ENCODE peak calls at places on chromosomes 4 and X, in eight cellular contexts. A, Q, W, V, Z, B, E and H are unnamed samples.

GRCh38 chr4:110270492-110271197 is 72.2 kb upstream of the ELOVL6 start:
- DNase-seq in Q (no peak), V (no peak), W (no peak), A (no peak), Z (no peak), E (peak), B (no peak), H (no peak)

GRCh38 chr4:184747034-184747830 is 13.3 kb upstream of the CENPU start:
- DNase-seq in E (no peak), A (no peak), Q (no peak), W (no peak), Z (peak), B (no peak), V (no peak), H (no peak)

GRCh38 chr4:26751004-26751403 is 109.6 kb upstream of the STIM2 start:
- DNase-seq in E (no peak), Z (no peak), Q (no peak), V (no peak), B (no peak), W (no peak), A (no peak), H (no peak)

GRCh38 chr4:90486346-90486745 is 359.2 kb downstream of the CCSER1 start:
- DNase-seq in B (no peak), E (no peak), W (no peak), A (no peak), V (no peak), Z (no peak), Q (no peak), H (no peak)

GRCh38 chr4:9969526-9970398 is 51.5 kb downstream of the SLC2A9 start:
- DNase-seq in Z (no peak), B (peak), E (no peak), A (no peak), V (no peak), Q (no peak), W (no peak), H (no peak)

GRCh38 chr4:11743236-11743635 is 314.5 kb upstream of the HS3ST1 start:
- DNase-seq in W (no peak), Z (no peak), V (no peak), Q (no peak), B (no peak), A (no peak), E (no peak), H (no peak)

GRCh38 chr4:181006509-181007290 is 1236.5 kb upstream of the TENM3 start:
- DNase-seq in V (no peak), Z (no peak), B (no peak), E (no peak), Q (no peak), A (no peak), W (no peak), H (no peak)

GRCh38 chr4:73021634-73022033 is 47.9 kb downstream of the COX18 start:
- DNase-seq in Z (no peak), E (peak), V (no peak), Q (no peak), W (no peak), B (peak), A (peak), H (no peak)

GRCh38 chr4:71296945-71297344 is 41.9 kb upstream of the SLC4A4 start:
- DNase-seq in V (no peak), Z (no peak), Q (no peak), E (no peak), A (no peak), B (no peak), W (no peak), H (no peak)

GRCh38 chrX:84362184-84362838 is 139.9 kb downstream of the HDX start:
- DNase-seq in Z (no peak), V (no peak), W (no peak), A (no peak), B (no peak), E (no peak), Q (no peak), H (no peak)

GRCh38 chr4:76974150-76974549 is 24.6 kb downstream of the SEPTIN11 start:
- DNase-seq in Q (no peak), V (no peak), A (no peak), Z (no peak), B (no peak), W (no peak), E (peak), H (no peak)

GRCh38 chrX:56764153-56764974 is 35.3 kb downstream of the NBDY start:
- DNase-seq in Z (no peak), A (peak), E (peak), B (peak), W (peak), V (no peak), Q (peak), H (peak)

GRCh38 chr4:8336412-8337075 is 67.0 kb downstream of the HTRA3 start:
- DNase-seq in Z (no peak), E (peak), Q (no peak), V (no peak), A (no peak), B (no peak), W (no peak), H (no peak)

GRCh38 chrX:42093756-42094155 is 170.4 kb upstream of the CASK start:
- DNase-seq in V (no peak), Z (no peak), E (no peak), W (no peak), Q (no peak), B (no peak), A (no peak), H (no peak)

GRCh38 chr4:33914386-33914785 is 2329.9 kb downstream of the ARAP2 start:
- DNase-seq in E (peak), Q (no peak), A (no peak), W (no peak), Z (no peak), V (no peak), B (no peak), H (no peak)

GRCh38 chrX:43552703-43553102 is 103.4 kb upstream of the MAOA start:
- DNase-seq in V (no peak), E (no peak), B (no peak), Z (no peak), A (no peak), W (no peak), Q (no peak), H (no peak)

GRCh38 chr4:82097504-82097903 is 276.3 kb downstream of the HNRNPD start:
- DNase-seq in V (no peak), B (no peak), A (no peak), Q (no peak), E (peak), Z (no peak), W (no peak), H (no peak)